ENCODE peak calls at places on chromosome 6, in ten cellular contexts. I is Peyer's patch, C is A549, X is esophagus squamous epithelium, B is tibial nerve, R is K562, O is GM12878, H is HCT116, P is heart left ventricle, Z is H1. F is an unnamed sample. For H3K4me1, the result is how much of the 10 kb centered on the place peaks cover.

GRCh38 chr6:159042003-159042823 is 2.6 kb downstream of the TAGAP start:
- DNase-seq in I (peak), Z (peak), C (peak), H (peak), P (peak), O (peak), X (no peak), R (peak), B (peak), F (peak)

GRCh38 chr6:118764766-118765165 is 113.4 kb upstream of the CEP85L start:
- DNase-seq in X (no peak), H (no peak), C (no peak), R (no peak), Z (no peak), I (no peak), B (peak), P (peak), O (no peak), F (no peak)

GRCh38 chr6:157512081-157512682 is 131.2 kb downstream of the ZDHHC14 start:
- DNase-seq in C (no peak), X (no peak), Z (no peak), P (no peak), I (no peak), R (no peak), H (no peak), B (no peak), O (no peak), F (no peak)

GRCh38 chr6:41655706-41656668 is 17.7 kb downstream of the MDFI start:
- DNase-seq in R (no peak), X (no peak), P (no peak), I (no peak), O (no peak), C (no peak), Z (peak), B (no peak), H (no peak), F (no peak)

GRCh38 chr6:154382707-154383106 is 26.1 kb upstream of the IPCEF1 start:
- DNase-seq in C (no peak), X (no peak), I (no peak), P (no peak), O (no peak), B (no peak), R (no peak), Z (no peak), H (no peak), F (no peak)

GRCh38 chr6:142481466-142481865 is 179.7 kb downstream of the ADGRG6 start:
- DNase-seq in B (no peak), H (no peak), R (no peak), Z (no peak), P (no peak), O (no peak), C (no peak), X (no peak), I (no peak), F (no peak)

GRCh38 chr6:158284340-158285210 is 27.7 kb upstream of the TULP4 start:
- DNase-seq in H (no peak), R (no peak), P (no peak), C (peak), B (no peak), I (no peak), Z (no peak), X (no peak), O (no peak), F (no peak)

GRCh38 chr6:154731296-154732218 is 1.7 kb upstream of the SCAF8 start:
- DNase-seq in R (no peak), O (no peak), X (no peak), I (no peak), H (no peak), C (no peak), Z (no peak), B (no peak), P (no peak), F (no peak)

GRCh38 chr6:44869321-44869897 is 458.7 kb upstream of the RUNX2 start:
- DNase-seq in B (no peak), P (no peak), O (peak), I (no peak), H (no peak), Z (no peak), X (no peak), R (no peak), C (no peak), F (no peak)

GRCh38 chr6:139577991-139578604 is 203.7 kb upstream of the CITED2 start:
- DNase-seq in X (no peak), B (no peak), H (no peak), Z (no peak), I (no peak), O (no peak), R (no peak), P (no peak), C (no peak), F (no peak)

GRCh38 chr6:128515550-128516513 is 4.6 kb downstream of the PTPRK start:
- DNase-seq in Z (no peak), H (no peak), R (no peak), O (no peak), P (no peak), B (no peak), I (no peak), C (no peak), X (no peak), F (no peak)

GRCh38 chr6:42436825-42437224 is 14.9 kb downstream of the TRERF1 start:
- DNase-seq in Z (no peak), C (no peak), P (no peak), X (no peak), H (no peak), R (no peak), I (no peak), O (no peak), B (no peak), F (no peak)

GRCh38 chr6:22647671-22648070 is 78.3 kb downstream of the HDGFL1 start:
- DNase-seq in B (no peak), I (no peak), R (no peak), O (no peak), H (no peak), C (no peak), P (no peak), Z (no peak), X (no peak), F (no peak)

GRCh38 chr6:53048431-53049195 is 16.6 kb upstream of the FBXO9 start:
- DNase-seq in R (no peak), O (peak), B (no peak), I (no peak), C (no peak), X (no peak), H (peak), Z (no peak), P (no peak), F (no peak)

GRCh38 chr6:9516207-9516606 is 898.7 kb downstream of the TFAP2A start:
- DNase-seq in R (no peak), Z (peak), P (no peak), X (no peak), I (no peak), B (no peak), C (peak), H (peak), O (no peak), F (no peak)

GRCh38 chr6:36759177-36759757 is 61.6 kb downstream of the RAB44 start:
- DNase-seq in B (peak), Z (peak), C (peak), P (peak), I (peak), R (peak), X (no peak), H (peak), O (no peak), F (no peak)

GRCh38 chr6:54609986-54610385 is 236.6 kb upstream of the FAM83B start:
- DNase-seq in C (no peak), Z (no peak), X (no peak), P (no peak), I (no peak), R (no peak), B (no peak), O (no peak), H (no peak), F (no peak)

GRCh38 chr6:46440133-46440532 is 51.1 kb downstream of the RCAN2 start:
- DNase-seq in H (no peak), B (no peak), O (no peak), P (no peak), R (no peak), I (no peak), Z (no peak), X (no peak), C (no peak), F (no peak)

GRCh38 chr6:141097471-141097870 is 1035.3 kb upstream of the GJE1 start:
- DNase-seq in H (no peak), C (no peak), I (no peak), R (no peak), X (no peak), P (no peak), Z (no peak), O (no peak), B (no peak), F (no peak)

GRCh38 chr6:158374020-158374419 is 61.8 kb downstream of the TULP4 start:
- DNase-seq in X (no peak), B (no peak), Z (no peak), O (no peak), P (no peak), R (no peak), H (no peak), C (no peak), I (no peak), F (no peak)

GRCh38 chr6:77173472-77174074 is 289.7 kb downstream of the HTR1B start:
- DNase-seq in H (no peak), B (no peak), O (no peak), R (no peak), I (no peak), Z (peak), P (no peak), X (no peak), C (no peak), F (no peak)

GRCh38 chr6:158770948-158771347 is 48.2 kb downstream of the EZR start:
- DNase-seq in B (no peak), H (no peak), P (peak), R (no peak), X (no peak), I (no peak), O (no peak), C (no peak), Z (no peak), F (no peak)

GRCh38 chr6:90610671-90611542 is 24.0 kb upstream of the MAP3K7 start:
- DNase-seq in P (peak), C (no peak), X (no peak), Z (peak), O (no peak), H (no peak), B (peak), R (peak), I (peak), F (no peak)

GRCh38 chr6:53172468-53172803 is 23.8 kb upstream of the GCM1 start:
- DNase-seq in H (no peak), B (no peak), O (no peak), X (no peak), R (no peak), P (no peak), I (no peak), C (no peak), Z (no peak), F (no peak)

GRCh38 chr6:209432-210103 is 82.7 kb upstream of the DUSP22 start:
- DNase-seq in R (peak), H (no peak), P (no peak), B (no peak), Z (no peak), I (peak), O (peak), C (no peak), X (no peak), F (no peak)

GRCh38 chr6:139230421-139230840 is 61.4 kb downstream of the TXLNB start:
- DNase-seq in P (no peak), O (no peak), C (no peak), Z (no peak), H (no peak), X (no peak), B (peak), R (no peak), I (no peak), F (no peak)

GRCh38 chr6:16669227-16669626 is 92.0 kb downstream of the ATXN1 start:
- DNase-seq in B (no peak), X (no peak), H (peak), R (no peak), P (no peak), Z (no peak), C (no peak), O (no peak), I (peak), F (no peak)

GRCh38 chr6:2030682-2031244 is 214.6 kb downstream of the GMDS start:
- DNase-seq in P (no peak), X (no peak), B (no peak), Z (no peak), R (no peak), C (no peak), H (no peak), I (no peak), O (no peak), F (no peak)

GRCh38 chr6:119385994-119386393 is 36.4 kb upstream of the MAN1A1 start:
- DNase-seq in Z (no peak), R (no peak), B (no peak), C (no peak), I (no peak), O (no peak), P (no peak), X (no peak), H (no peak), F (no peak)

GRCh38 chr6:105810105-105810921 is 275.8 kb upstream of the PRDM1 start:
- DNase-seq in I (no peak), H (peak), C (peak), P (peak), Z (no peak), R (peak), B (peak), O (no peak), X (no peak), F (no peak)

GRCh38 chr6:153096031-153096430 is 35.1 kb downstream of the RGS17 start:
- DNase-seq in H (no peak), O (no peak), I (no peak), R (no peak), P (no peak), Z (no peak), X (no peak), B (no peak), C (no peak), F (no peak)

GRCh38 chr6:30156262-30156599 is 4.8 kb downstream of the TRIM10 start:
- DNase-seq in O (no peak), H (peak), Z (no peak), X (no peak), P (peak), R (peak), I (peak), C (peak), B (peak), F (no peak)

GRCh38 chr6:155530219-155530834 is 74.7 kb upstream of the NOX3 start:
- DNase-seq in X (no peak), C (no peak), P (no peak), H (peak), I (no peak), O (no peak), B (peak), Z (no peak), R (peak), F (no peak)

GRCh38 chr6:134416501-134417154 is 98.7 kb upstream of the SGK1 start:
- DNase-seq in C (no peak), P (no peak), X (no peak), B (no peak), I (no peak), Z (no peak), O (no peak), R (peak), H (no peak), F (no peak)

GRCh38 chr6:11362481-11363018 is 130.1 kb upstream of the NEDD9 start:
- DNase-seq in H (no peak), X (no peak), C (no peak), B (no peak), P (no peak), I (no peak), O (no peak), Z (no peak), R (no peak), F (no peak)
- H3K4me1 ChIP-seq in H (under half), X (half or more), C (under half), B (under half), P (under half), I (under half), O (under half), Z (under half), R (under half), F (under half)

GRCh38 chr6:14477559-14477958 is 360.0 kb downstream of the CD83 start:
- DNase-seq in H (no peak), Z (no peak), C (peak), O (no peak), I (no peak), R (no peak), B (no peak), X (no peak), P (no peak), F (no peak)
- H3K27ac ChIP-seq in H (no peak), Z (no peak), C (peak), O (no peak), I (peak), R (peak), B (no peak), X (peak), P (peak), F (no peak)

DNA sequence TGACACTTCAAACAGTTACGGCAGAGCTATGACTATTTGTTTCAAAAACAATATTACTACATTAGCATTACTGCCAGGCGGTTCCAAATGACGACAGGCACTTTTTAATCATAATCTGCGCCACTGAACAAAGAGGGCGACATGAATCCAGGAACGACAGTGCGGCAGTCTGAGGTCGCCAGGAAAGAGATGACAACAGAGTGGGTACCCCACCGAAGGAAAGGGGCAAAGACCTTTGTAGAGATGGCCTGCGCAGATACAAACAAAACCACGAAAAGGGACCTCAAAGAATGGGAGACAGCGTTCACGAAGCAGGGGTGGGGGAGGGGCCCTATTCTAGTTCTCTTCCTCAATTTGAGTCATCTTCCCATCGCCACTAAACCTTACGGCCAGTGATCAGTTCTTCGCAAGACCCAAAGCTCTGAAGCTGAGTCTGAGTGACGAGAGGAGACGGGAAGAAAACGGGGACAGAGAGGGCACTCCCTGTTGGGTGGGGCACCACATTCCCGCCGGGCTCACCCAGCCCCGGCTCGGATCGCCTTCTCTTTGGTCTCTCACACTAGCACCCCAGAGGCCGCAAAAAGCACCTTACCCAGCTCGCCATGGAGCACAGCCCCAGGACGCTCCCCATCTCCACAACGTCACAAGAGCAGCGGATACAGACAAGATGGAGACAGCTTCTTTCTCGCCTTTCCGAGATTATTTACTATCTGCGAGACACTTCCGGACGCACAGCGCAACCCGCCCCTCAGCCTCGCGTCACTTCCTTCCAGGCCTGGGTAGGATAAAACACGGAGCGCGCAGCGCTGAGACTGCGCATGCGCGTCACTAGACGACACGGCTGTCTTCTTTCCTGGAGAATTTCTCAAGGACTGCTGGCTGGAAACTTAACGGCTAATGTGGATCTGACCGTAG is at the start of gene SERINC1:
- DNase-seq in I (peak), B (peak), Z (peak), X (peak), H (peak), P (peak), C (peak), R (peak), O (peak), F (no peak)
- TF ChIP-seq POLR2A in I (peak), B (peak), Z (peak), X (peak), H (peak), P (peak), C (peak), R (peak), O (peak), F (peak)

DNA sequence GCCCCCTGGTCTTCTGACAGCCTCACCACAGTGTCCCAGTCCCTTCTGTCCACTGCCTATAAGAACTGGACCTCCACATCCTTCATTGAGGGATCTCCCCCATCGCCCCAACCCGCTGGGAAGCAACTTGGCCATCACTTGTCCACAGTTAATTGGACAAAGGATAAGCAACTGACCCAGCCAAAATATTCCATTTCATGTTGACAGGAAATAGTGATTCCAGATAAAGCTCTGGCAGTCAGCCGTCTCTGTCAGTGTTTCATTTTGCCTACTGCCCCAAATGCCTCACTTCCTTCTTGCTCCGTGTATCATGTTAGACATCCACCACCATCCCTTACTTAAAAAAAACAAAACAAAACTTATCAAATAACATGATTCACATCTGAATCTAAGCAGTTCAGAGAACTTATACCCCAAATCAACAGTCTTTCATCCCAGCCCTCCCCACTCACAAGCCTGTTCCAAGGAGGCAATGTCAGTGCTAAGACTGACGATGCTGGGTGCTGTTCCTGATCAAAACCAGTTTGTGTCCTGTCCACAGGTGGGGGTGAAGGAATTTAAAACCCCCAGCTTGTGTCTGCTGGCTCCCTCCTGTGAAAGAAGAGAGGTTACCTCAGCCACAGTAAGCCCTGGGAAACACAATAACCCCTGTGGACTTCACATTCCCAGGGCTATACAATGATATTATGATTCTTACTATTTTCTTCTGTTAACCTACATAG is 162.5 kb downstream of the WDR27 start:
- DNase-seq in O (no peak), R (no peak), H (no peak), I (no peak), B (no peak), C (no peak), X (no peak), Z (no peak), P (no peak), F (no peak)
- H3K4me1 ChIP-seq in O (under half), R (under half), H (under half), I (under half), B (under half), C (under half), X (under half), Z (under half), P (under half), F (under half)